ENCODE peak calls at places on chromosomes 16 and 17, in six cellular contexts. K is HFF-Myc, S is pancreas, O is body of pancreas, J is stomach, M is heart left ventricle. D is an unnamed sample.

GRCh38 chr16:11255737-11256656 is at the start of gene SOCS1:
- DNase-seq in K (peak; percentile 35), S (peak; percentile 79), O (peak; percentile 84), J (peak; percentile 89), M (peak; percentile 93), D (no peak)

GRCh38 chr17:57344261-57344660 is 87.9 kb downstream of the MSI2 start:
- DNase-seq in K (no peak), S (no peak), O (no peak), J (no peak), M (no peak), D (no peak)

GRCh38 chr16:2056077-2056476 is 8.3 kb downstream of the TSC2 start:
- DNase-seq in K (no peak), S (no peak), O (no peak), J (no peak), M (no peak), D (no peak)

GRCh38 chr16:78309763-78310162 is 210.3 kb downstream of the WWOX start:
- DNase-seq in K (no peak), S (no peak), O (no peak), J (no peak), M (no peak), D (no peak)

GRCh38 chr16:16001856-16002255 is 52.4 kb downstream of the ABCC1 start:
- DNase-seq in K (no peak), S (peak; percentile 46), O (peak; percentile 51), J (no peak), M (no peak), D (no peak)

GRCh38 chr16:2095918-2096582 is 39.6 kb downstream of the PKD1 start:
- DNase-seq in K (no peak), S (no peak), O (no peak), J (no peak), M (no peak), D (no peak)

GRCh38 chr17:34712481-34713195 is 133.3 kb downstream of the TMEM132E start:
- DNase-seq in K (no peak), S (no peak), O (no peak), J (no peak), M (no peak), D (no peak)

GRCh38 chr16:87060026-87060986 is 256.9 kb downstream of the C16orf95 start:
- DNase-seq in K (no peak), S (no peak), O (no peak), J (no peak), M (no peak), D (no peak)

GRCh38 chr16:75025766-75026165 is 26.9 kb downstream of the ZNRF1 start:
- DNase-seq in K (no peak), S (no peak), O (no peak), J (no peak), M (no peak), D (no peak)

GRCh38 chr16:57299009-57299718 is 14.7 kb upstream of the PLLP start:
- DNase-seq in K (no peak), S (peak; percentile 39), O (no peak), J (peak; percentile 40), M (peak; percentile 28), D (peak; percentile 17)

GRCh38 chr17:71327376-71328059 is 793.3 kb upstream of the SOX9 start:
- DNase-seq in K (no peak), S (no peak), O (no peak), J (no peak), M (no peak), D (no peak)

GRCh38 chr17:66737524-66737923 is 97.4 kb upstream of the CACNG5 start:
- DNase-seq in K (no peak), S (no peak), O (peak; percentile 56), J (no peak), M (no peak), D (peak; percentile 12)

GRCh38 chr16:84571010-84571409 is 46.9 kb downstream of the COTL1 start:
- DNase-seq in K (no peak), S (no peak), O (no peak), J (no peak), M (no peak), D (no peak)

GRCh38 chr16:79114759-79115158 is 485.8 kb downstream of the MAF start:
- DNase-seq in K (no peak), S (no peak), O (no peak), J (no peak), M (no peak), D (no peak)

GRCh38 chr16:72986011-72986410 is 61.9 kb downstream of the ZFHX3 start:
- DNase-seq in K (no peak), S (no peak), O (no peak), J (no peak), M (no peak), D (no peak)

GRCh38 chr16:72983241-72983640 is 64.7 kb downstream of the ZFHX3 start:
- DNase-seq in K (no peak), S (no peak), O (no peak), J (no peak), M (no peak), D (no peak)

GRCh38 chr16:72987480-72987901 is 60.4 kb downstream of the ZFHX3 start:
- DNase-seq in K (no peak), S (no peak), O (no peak), J (no peak), M (no peak), D (no peak)

GRCh38 chr16:72983728-72984350 is 64.1 kb downstream of the ZFHX3 start:
- DNase-seq in K (no peak), S (no peak), O (no peak), J (peak; percentile 54), M (no peak), D (no peak)

DNA sequence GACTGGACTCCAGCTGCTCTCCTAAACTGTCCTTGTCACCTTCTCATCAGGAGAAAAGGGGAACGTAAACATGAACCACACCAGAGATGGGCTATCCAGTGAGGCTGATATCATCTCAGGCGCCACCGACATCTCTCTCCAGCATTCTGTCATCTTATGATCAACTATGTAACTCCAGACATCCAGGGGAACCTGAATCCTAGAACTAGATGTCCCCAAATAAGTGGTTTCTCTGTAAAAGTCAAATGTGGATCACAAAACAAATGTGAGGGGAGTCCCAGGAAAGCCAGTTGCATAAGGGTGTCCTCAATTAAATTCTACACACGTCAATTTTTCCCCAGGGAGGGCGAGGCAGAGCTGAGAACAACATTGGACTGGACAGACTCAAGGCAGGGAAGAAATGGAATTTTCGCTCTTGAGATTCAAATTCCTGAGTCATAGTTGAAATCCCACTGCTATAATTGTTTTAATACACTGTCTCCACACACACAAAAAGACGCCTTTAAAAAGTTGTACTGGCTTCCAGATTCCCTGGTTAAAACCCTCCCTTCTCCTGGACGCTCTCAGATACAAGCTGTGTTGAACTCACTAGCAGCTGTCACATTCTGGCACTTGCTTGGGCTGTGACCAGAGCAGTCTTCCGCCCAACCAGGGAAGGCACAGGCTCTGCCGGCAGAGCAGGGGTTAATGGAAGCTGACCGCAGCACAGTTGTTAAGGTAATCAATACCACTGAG is 62.6 kb downstream of the ZFHX3 start:
- DNase-seq in K (no peak), S (no peak), O (peak; percentile 53), J (no peak), M (no peak), D (peak; percentile 63)
- H3K4me3 ChIP-seq in K (no peak overlapping the region), S (no peak overlapping the region), O (no peak overlapping the region), J (no peak overlapping the region), M (peak overlapping the region; percentile 8), D (no peak overlapping the region)

GRCh38 chr16:54632322-54632721 is 298.3 kb upstream of the IRX5 start:
- DNase-seq in K (no peak), S (no peak), O (no peak), J (no peak), M (no peak), D (no peak)

GRCh38 chr16:54630284-54630967 is 300.2 kb upstream of the IRX5 start:
- DNase-seq in K (no peak), S (no peak), O (no peak), J (no peak), M (no peak), D (no peak)

GRCh38 chr16:54636221-54636793 is 294.4 kb upstream of the IRX5 start:
- DNase-seq in K (no peak), S (no peak), O (no peak), J (no peak), M (no peak), D (no peak)

GRCh38 chr16:54632821-54633220 is 297.8 kb upstream of the IRX5 start:
- DNase-seq in K (no peak), S (no peak), O (no peak), J (no peak), M (no peak), D (no peak)

DNA sequence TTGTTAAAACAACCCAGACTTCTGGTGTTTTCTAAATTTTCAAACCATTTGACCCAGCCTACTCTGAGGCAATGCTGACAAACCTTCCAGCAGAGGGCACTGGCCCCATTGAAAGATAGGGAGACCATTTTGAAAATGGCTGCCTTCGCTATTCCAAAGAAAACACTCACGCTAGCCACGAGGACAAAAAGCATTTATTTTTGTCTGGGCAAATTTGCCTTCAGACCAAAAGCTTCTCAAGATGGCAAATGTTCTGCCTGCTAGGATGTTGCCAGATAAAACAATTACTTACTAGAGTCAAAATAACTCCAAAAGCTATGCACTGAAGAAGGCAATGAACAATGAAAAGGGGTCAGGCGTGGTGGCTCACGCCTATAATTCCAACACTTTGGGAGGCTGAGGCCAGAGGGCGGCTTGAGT is 296.7 kb upstream of the IRX5 start:
- DNase-seq in K (no peak), S (no peak), O (no peak), J (peak; percentile 47), M (no peak), D (no peak)
- TF ChIP-seq CTCF in K (peak; percentile 61), S (no peak), O (no peak), J (peak; percentile 27), M (peak; percentile 45), D (peak; percentile 46)

DNA sequence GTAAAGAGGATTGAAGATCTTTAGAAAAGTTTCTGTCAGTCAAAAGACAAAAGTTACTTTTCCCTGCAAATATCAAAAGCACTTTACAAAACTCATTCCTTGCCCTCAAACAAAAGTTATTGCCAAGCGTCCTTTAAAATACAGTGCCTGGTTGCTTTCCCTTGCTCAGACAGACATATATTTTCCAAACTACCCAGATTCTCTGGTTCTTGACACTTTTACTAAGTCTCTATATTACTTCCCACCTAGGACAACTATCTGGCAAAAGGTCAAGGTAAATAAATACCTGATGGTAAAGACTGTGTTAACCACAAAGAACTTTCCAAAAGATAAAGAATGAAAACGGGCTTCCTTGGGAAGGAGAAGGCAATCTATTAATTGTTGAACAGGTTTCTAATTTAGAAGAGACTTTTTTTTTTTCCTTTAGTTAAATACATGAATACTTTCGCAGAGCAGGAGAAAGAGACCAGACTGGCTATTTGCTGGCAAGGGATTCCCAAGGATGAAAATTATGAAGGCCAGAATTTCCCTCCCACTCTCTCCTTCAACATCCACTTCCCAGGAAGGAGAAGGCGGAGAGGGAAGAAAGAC is 1.8 kb downstream of the HS3ST3A1 start:
- DNase-seq in K (no peak), S (no peak), O (no peak), J (no peak), M (no peak), D (no peak)
- H3K4me3 ChIP-seq in K (peak overlapping the region; percentile 87), S (no peak overlapping the region), O (no peak overlapping the region), J (peak overlapping the region; percentile 45), M (no peak overlapping the region), D (peak overlapping the region; percentile 70)

DNA sequence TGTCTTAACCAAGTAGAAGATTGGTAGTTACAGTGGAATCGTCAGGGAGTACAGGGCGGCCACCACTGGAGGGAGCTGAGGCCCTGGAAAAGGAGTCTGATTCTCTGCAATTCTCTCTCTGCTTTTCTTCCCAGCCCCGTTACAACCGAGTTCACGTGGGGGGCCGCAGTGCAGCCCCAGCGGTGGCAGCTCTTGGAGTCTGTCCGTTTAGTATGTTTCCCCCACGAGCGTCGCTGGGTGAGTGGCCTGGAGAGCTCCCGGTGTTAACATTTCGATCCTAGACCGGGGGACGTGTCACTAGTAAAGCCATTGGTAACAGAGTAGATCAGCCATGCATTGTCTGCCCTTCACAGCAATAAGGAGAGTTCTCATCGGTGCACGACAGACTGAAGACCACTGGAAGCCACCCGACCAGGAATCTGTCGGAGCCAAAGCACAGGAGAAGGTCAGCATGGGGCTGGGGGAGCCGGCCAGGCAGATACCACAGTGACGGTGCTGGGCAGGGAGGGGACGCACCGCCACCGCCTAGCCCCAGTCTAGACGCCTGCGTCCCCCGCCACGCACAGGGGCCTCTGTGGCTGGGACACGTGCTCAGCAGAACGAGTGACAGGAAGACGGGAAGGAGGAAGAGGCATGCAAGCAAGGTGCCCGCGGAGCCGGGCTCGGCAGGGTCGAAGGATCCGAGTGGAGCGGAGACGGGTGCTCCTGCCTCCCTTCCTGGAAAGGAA is 15.7 kb downstream of the SLC16A3 start:
- DNase-seq in K (no peak), S (no peak), O (no peak), J (no peak), M (peak; percentile 56), D (no peak)
- TF ChIP-seq CTCF in K (peak; percentile 30), S (peak; percentile 8), O (no peak), J (peak; percentile 40), M (peak; percentile 33), D (peak; percentile 63)

D was measured in BJ.